ENCODE peak calls at places on chromosomes 7 and 10, in seven cellular contexts. U is NCI-H1105; K is HS-5; F is lung; M is activated CD4-positive, alpha-beta T cell treated with anti-CD3 and anti-CD28 coated beads, Interleukin-2, amount 50 U/mL, for 1 hour; N is CD4-positive, alpha-beta memory T cell; T is kidney glomerular epithelial cell. W is an unnamed sample.

GRCh38 chr7:95859434-95859833 is 87.1 kb downstream of the DYNC1I1 start:
- DNase-seq in U (no peak), K (no peak), F (no peak), M (no peak), N (no peak), T (peak), W (no peak)

GRCh38 chr7:151405056-151405455 is 4.8 kb downstream of the WDR86 start:
- DNase-seq in U (no peak), K (no peak), F (no peak), M (no peak), N (no peak), T (no peak), W (no peak)

GRCh38 chr10:71126432-71126831 is 85.9 kb upstream of the UNC5B start:
- DNase-seq in U (no peak), K (no peak), F (no peak), M (no peak), N (no peak), T (no peak), W (no peak)

GRCh38 chr10:125082881-125083575 is 77.3 kb downstream of the CTBP2 start:
- DNase-seq in U (no peak), K (no peak), F (no peak), M (no peak), N (no peak), T (no peak), W (no peak)

GRCh38 chr7:890868-891267 is 14.5 kb downstream of the GET4 start:
- DNase-seq in U (no peak), K (no peak), F (no peak), M (no peak), N (no peak), T (no peak), W (no peak)

GRCh38 chr7:139479620-139480019 is 3.9 kb downstream of the KLRG2 start:
- DNase-seq in U (no peak), K (no peak), F (no peak), M (no peak), N (no peak), T (no peak), W (no peak)

GRCh38 chr10:6151087-6151977 is 51.4 kb upstream of the PFKFB3 start:
- DNase-seq in U (no peak), K (no peak), F (peak), M (peak), N (peak), T (peak), W (peak)

GRCh38 chr7:22730921-22731654 is 4.1 kb downstream of the IL6 start:
- DNase-seq in U (no peak), K (peak), F (no peak), M (no peak), N (no peak), T (peak), W (no peak)

GRCh38 chr10:17669185-17669872 is 25.4 kb downstream of the STAM start:
- DNase-seq in U (no peak), K (no peak), F (no peak), M (peak), N (peak), T (no peak), W (no peak)

GRCh38 chr7:139121-139520 is 53.2 kb upstream of the FAM20C start:
- DNase-seq in U (no peak), K (no peak), F (no peak), M (no peak), N (no peak), T (no peak), W (no peak)

GRCh38 chr10:1557081-1557480 is 180.2 kb downstream of the ADARB2 start:
- DNase-seq in U (no peak), K (no peak), F (no peak), M (no peak), N (no peak), T (no peak), W (no peak)

GRCh38 chr10:98536551-98536950 is 89.8 kb upstream of the HPS1 start:
- DNase-seq in U (no peak), K (no peak), F (no peak), M (no peak), N (no peak), T (peak), W (no peak)